ENCODE peak calls at places on chromosomes 6 and 20, in four cellular contexts. X, N, T and C are unnamed samples.

GRCh38 chr6:53347921-53348435 is 772 bp downstream of the ELOVL5 start:
- DNase-seq in N (peak), T (no peak), X (peak), C (peak)

GRCh38 chr20:60123096-60123495 is 164.9 kb downstream of the CDH26 start:
- DNase-seq in X (no peak), T (no peak), N (no peak), C (no peak)

GRCh38 chr6:42393339-42393738 is 58.4 kb downstream of the TRERF1 start:
- DNase-seq in T (no peak), N (no peak), X (no peak), C (no peak)

GRCh38 chr6:137791281-137792159 is 75.5 kb upstream of the TNFAIP3 start:
- DNase-seq in N (no peak), T (no peak), X (no peak), C (no peak)

GRCh38 chr6:168372871-168373270 is 53.3 kb upstream of the DACT2 start:
- DNase-seq in X (no peak), N (no peak), T (no peak), C (no peak)

GRCh38 chr6:133184798-133185380 is 56.3 kb upstream of the EYA4 start:
- DNase-seq in X (peak), N (peak), T (no peak), C (peak)

GRCh38 chr20:53629436-53629835 is 35.8 kb upstream of the ZNF217 start:
- DNase-seq in T (no peak), N (no peak), X (no peak), C (no peak)

GRCh38 chr6:158703121-158703839 is 53.4 kb downstream of the SYTL3 start:
- DNase-seq in T (no peak), N (no peak), X (no peak), C (no peak)

GRCh38 chr6:14968056-14968643 is 277.7 kb upstream of the JARID2 start:
- DNase-seq in T (peak), X (no peak), N (no peak), C (no peak)

GRCh38 chr6:27494987-27495385 is 22.1 kb upstream of the ZNF184 start:
- DNase-seq in X (no peak), N (no peak), T (no peak), C (no peak)

GRCh38 chr6:128112494-128112893 is 211.6 kb upstream of the THEMIS start:
- DNase-seq in N (no peak), X (no peak), T (no peak), C (no peak)

GRCh38 chr6:126824226-126824625 is 294.2 kb upstream of the RSPO3 start:
- DNase-seq in X (no peak), T (no peak), N (no peak), C (no peak)

GRCh38 chr20:40739841-40740240 is 50.8 kb upstream of the MAFB start:
- DNase-seq in X (no peak), T (no peak), N (no peak), C (no peak)

GRCh38 chr6:132161283-132161682 is 210.1 kb upstream of the CCN2 start:
- DNase-seq in T (no peak), X (no peak), N (peak), C (peak)

GRCh38 chr6:2800552-2801316 is 35.5 kb downstream of the WRNIP1 start:
- DNase-seq in T (no peak), N (no peak), X (no peak), C (no peak)

GRCh38 chr6:16140607-16141006 is 11.7 kb downstream of the MYLIP start:
- DNase-seq in X (no peak), N (no peak), T (no peak), C (no peak)

GRCh38 chr6:30311101-30311500 is 15.6 kb upstream of the TRIM39 start:
- DNase-seq in X (peak), N (no peak), T (no peak), C (no peak)

GRCh38 chr6:134230087-134230717 is 87.7 kb downstream of the SGK1 start:
- DNase-seq in X (no peak), N (no peak), T (no peak), C (no peak)

GRCh38 chr6:89254569-89254968 is 37.4 kb upstream of the GABRR1 start:
- DNase-seq in T (no peak), N (peak), X (no peak), C (peak)

GRCh38 chr20:23152902-23153301 is 66.8 kb upstream of the CD93 start:
- DNase-seq in T (no peak), X (no peak), N (no peak), C (no peak)

GRCh38 chr6:116762235-116762634 is 3.3 kb downstream of the FAM162B start:
- DNase-seq in X (no peak), T (no peak), N (no peak), C (no peak)

GRCh38 chr6:26216886-26217713 is 129.9 kb downstream of the HFE start:
- DNase-seq in T (no peak), N (no peak), X (peak), C (peak)

GRCh38 chr6:106630366-106630765 is 988 bp downstream of the QRSL1 start:
- DNase-seq in X (peak), T (no peak), N (no peak), C (no peak)

GRCh38 chr6:53647437-53648094 is 18.0 kb downstream of the KLHL31 start:
- DNase-seq in T (no peak), N (peak), X (no peak), C (peak)

GRCh38 chr6:115091461-115091860 is 748.6 kb upstream of the HS3ST5 start:
- DNase-seq in X (no peak), T (no peak), N (no peak), C (no peak)

GRCh38 chr20:45833030-45833882 is at the start of gene SNX21:
- DNase-seq in X (no peak), T (no peak), N (peak), C (peak)

GRCh38 chr20:47785900-47786762 is 850 bp upstream of the SULF2 start:
- DNase-seq in N (peak), T (no peak), X (peak), C (peak)

GRCh38 chr20:63126876-63127699 is 88.8 kb downstream of the YTHDF1 start:
- DNase-seq in N (no peak), X (no peak), T (no peak), C (no peak)

GRCh38 chr20:12316794-12317193 is 399.1 kb downstream of the BTBD3 start:
- DNase-seq in X (no peak), T (no peak), N (no peak), C (no peak)

DNA sequence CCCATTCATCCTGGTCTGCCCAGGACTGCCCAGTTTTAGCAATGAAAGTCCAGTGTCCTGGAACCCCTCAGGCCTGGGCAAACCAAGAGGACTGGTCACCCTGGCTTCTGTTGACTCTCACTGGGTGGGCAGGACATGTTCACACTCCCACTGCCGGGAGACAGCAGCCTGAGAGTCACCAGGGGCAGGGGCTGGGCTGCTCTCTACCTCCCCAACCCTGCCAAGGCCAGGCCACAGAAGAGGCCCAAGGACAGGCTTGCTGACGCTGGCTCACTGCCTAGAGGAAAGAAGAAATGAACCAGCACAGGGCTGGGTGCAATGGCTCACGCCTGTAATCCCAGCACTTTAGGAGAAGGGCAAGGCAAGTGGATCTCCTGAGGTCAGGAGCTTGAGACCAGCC is 36.9 kb downstream of the C20orf203 start:
- DNase-seq in N (no peak), X (no peak), T (no peak), C (no peak)
- TF ChIP-seq EZH2 in N (no peak), X (no peak), T (no peak), C (no peak)

GRCh38 chr6:111090766-111091165 is 3.5 kb downstream of the SLC16A10 start:
- DNase-seq in X (no peak), T (no peak), N (no peak), C (no peak)
- TF ChIP-seq EZH2 in X (no peak), T (no peak), N (no peak), C (no peak)

GRCh38 chr6:5334341-5334740 is 73.0 kb downstream of the FARS2 start:
- DNase-seq in X (no peak), T (no peak), N (no peak), C (no peak)
- TF ChIP-seq EZH2 in X (no peak), T (no peak), N (no peak), C (no peak)

GRCh38 chr20:57261488-57262243 is 4.8 kb downstream of the BMP7 start:
- DNase-seq in T (no peak), N (no peak), X (no peak), C (no peak)

GRCh38 chr20:57260959-57261357 is 5.5 kb downstream of the BMP7 start:
- DNase-seq in T (no peak), X (no peak), N (no peak), C (no peak)

GRCh38 chr20:57258055-57258454 is 8.4 kb downstream of the BMP7 start:
- DNase-seq in X (no peak), T (no peak), N (no peak), C (no peak)

GRCh38 chr20:57260065-57260958 is 6.1 kb downstream of the BMP7 start:
- DNase-seq in N (no peak), X (no peak), T (no peak), C (no peak)

DNA sequence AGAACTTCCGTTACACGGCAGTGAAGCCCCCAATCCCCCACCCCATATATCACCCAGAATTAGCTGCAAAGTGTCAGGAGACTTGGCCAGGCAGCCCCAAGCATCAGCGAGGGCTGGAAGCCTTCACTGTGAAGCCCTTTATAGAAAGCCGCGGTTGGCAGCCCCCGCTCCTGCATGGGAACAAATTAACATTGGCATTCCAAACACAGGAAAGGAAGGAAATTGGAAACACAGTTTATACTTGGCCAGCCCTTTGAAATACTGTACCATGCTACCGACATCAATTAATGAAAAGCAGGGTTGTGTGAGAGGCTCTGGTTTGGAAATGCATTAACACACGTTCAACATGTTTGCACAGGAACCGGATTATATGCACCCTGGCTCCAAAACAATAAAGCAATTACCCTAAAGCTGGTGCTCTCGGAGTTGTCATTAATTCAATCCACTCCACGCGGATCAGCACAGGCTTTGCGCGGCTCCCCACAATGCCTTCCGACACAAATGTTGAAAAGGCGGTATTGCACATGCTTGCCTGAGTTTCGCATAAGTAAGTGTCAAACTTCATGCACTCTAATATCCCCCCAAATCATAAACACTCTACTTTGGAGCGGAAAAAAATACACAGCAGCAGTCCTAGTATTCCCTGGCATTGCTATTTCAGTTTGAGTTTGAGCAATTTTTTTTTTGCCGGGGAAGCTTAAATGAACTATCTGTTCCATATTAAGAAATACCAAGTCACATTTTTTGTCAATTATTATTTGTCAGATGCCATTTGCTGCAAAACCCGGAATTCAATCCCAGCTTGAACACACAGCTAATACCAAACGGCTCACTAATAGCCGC is 7.0 kb downstream of the BMP7 start:
- DNase-seq in N (no peak), T (peak), X (no peak), C (peak)
- TF ChIP-seq EZH2 in N (peak), T (no peak), X (no peak), C (peak)

GRCh38 chr6:108785653-108786052 is 62.6 kb upstream of the ARMC2 start:
- DNase-seq in T (no peak), N (no peak), X (no peak), C (no peak)

GRCh38 chr6:108779521-108779920 is 68.7 kb upstream of the ARMC2 start:
- DNase-seq in X (no peak), N (no peak), T (no peak), C (peak)

GRCh38 chr6:108780784-108781183 is 67.4 kb upstream of the ARMC2 start:
- DNase-seq in X (no peak), T (no peak), N (no peak), C (no peak)

GRCh38 chr6:108781419-108782110 is 66.7 kb upstream of the ARMC2 start:
- DNase-seq in T (no peak), X (no peak), N (no peak), C (peak)

GRCh38 chr6:108782231-108783041 is 65.8 kb upstream of the ARMC2 start:
- DNase-seq in X (peak), N (peak), T (peak), C (peak)
- TF ChIP-seq EZH2 in X (no peak), N (no peak), T (no peak), C (no peak)

DNA sequence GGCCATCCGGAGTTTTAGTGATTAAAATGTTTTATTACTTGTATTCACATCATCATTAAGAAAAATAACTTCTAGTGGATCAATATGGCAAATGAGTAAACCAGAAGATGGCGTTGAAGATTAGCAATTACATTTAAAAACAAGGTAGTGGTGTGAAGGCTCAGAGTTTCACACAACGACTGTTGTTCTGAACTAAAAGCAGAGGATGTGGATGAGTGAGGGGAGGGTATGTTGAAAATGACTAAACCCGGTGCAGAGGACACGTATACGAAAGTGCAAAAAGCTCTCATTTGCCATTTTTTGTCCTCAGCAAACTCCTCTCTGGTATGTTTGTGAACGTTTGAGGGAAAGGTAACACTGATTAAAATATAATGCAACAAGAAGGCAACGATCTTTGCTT is 1.9 kb upstream of the IRF4 start:
- DNase-seq in X (no peak), T (no peak), N (peak), C (no peak)
- TF ChIP-seq EZH2 in X (no peak), T (no peak), N (no peak), C (no peak)

DNA sequence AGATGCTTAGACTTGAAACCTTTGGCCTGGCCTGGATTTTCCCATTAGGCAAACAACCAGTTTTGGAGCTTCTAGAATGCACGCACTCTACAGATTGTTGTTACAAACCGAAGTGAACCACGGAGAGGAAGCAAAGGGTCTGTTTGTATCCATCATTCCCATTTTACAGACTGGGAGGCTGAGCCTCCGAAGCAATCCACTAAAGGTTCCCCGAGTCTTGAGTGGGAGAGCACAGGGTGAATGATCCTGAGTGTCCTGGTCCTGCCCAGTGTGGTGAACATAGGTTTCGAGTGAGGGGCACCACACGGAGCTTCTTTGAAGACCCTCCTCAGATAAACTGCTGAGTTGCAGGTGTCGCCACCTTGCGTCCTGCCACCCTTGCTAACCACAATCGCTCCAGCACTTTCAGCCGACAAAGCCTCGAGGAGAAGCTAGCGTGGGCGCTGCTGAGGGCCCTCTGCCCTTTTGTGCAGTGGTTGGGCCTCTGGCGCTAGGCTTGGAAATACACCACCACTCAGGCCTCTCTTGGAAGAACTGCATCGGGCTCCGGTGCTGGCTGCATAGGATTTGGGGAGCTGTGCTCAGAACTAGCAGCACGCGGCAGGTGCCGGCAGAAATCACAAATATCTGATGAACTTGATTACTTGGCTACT is 1.4 kb upstream of the PRDM13 start:
- DNase-seq in T (no peak), N (no peak), X (no peak), C (no peak)
- TF ChIP-seq EZH2 in T (no peak), N (no peak), X (no peak), C (peak)

GRCh38 chr20:21516180-21516567 is 2.3 kb upstream of the NKX2-2 start:
- DNase-seq in T (no peak), N (no peak), X (no peak), C (no peak)

GRCh38 chr20:21514553-21515251 is 838 bp upstream of the NKX2-2 start:
- DNase-seq in N (no peak), T (no peak), X (no peak), C (no peak)

GRCh38 chr20:21513881-21514540 is at the start of gene NKX2-2:
- DNase-seq in T (no peak), N (no peak), X (no peak), C (no peak)

GRCh38 chr20:21516861-21517565 is 3.1 kb upstream of the NKX2-2 start:
- DNase-seq in N (no peak), X (no peak), T (no peak), C (no peak)

DNA sequence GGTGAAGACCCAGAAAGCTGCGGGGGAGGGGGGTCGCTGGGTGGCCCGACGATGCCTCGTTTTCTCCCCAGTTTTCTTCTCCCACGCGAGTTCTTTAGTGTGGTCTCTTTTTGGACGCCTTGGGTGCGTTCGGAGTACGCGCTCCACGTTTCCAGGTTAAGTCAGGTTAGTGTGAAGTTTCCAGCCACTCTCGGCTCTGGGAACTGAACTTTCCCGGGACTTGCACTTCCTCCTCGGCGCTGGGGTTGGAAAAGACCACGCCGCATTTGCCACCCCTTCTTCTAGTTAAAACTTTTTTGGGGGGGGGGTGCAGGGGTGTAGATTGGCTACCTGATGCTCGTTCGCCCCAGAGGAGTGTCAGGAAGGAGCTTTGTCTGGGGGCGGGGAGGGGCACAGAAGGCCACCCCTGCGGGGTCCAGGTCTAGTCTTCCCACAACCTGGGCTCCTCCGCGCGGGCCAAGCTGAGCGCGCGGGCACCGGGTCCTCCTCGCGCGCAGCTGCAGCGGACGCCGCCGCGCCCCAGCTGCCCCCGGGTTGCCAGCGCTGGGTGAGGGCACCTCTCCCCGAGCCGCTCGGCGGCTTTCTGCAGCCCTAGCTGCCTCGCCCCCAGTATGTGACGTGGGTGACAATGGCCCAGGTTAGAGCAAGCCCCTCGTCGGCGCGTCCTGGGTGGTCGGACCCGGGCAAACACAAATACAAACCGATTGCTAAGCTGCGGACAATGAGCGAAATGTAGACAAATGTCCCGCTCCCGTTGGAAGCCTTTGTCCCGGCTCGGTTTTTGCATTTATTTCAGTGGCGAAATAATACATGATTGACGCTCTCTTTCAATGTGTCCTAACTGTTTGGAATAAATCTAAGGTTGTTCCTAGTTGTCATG is 1.7 kb upstream of the NKX2-2 start:
- DNase-seq in T (no peak), X (no peak), N (no peak), C (no peak)
- TF ChIP-seq EZH2 in T (no peak), X (no peak), N (peak), C (peak)